ENCODE peak calls at places on chromosome 6, in eight cellular contexts. One of them, this sample, is unnamed.

GRCh38 chr6:74369556-74369993 is 673.6 kb downstream of the CD109 start:
- DNase-seq in sciatic nerve: no peak
- DNase-seq in A549: no peak
- DNase-seq in stimulated activated CD4-positive, alpha-beta T cell treated with anti-CD3 and anti-CD28 coated beads, Interleukin-1b, Interleukin-23, amount 100 ng/mL, for 24 hours: no peak
- DNase-seq in AG04449: peak
- DNase-seq in adrenal gland: no peak
- DNase-seq in cardiac muscle cell: peak
- DNase-seq in cerebellar cortex: no peak
- DNase-seq in this sample: no peak

GRCh38 chr6:127879685-127880084 is 21.2 kb downstream of the THEMIS start:
- DNase-seq in sciatic nerve: peak
- DNase-seq in A549: no peak
- DNase-seq in stimulated activated CD4-positive, alpha-beta T cell treated with anti-CD3 and anti-CD28 coated beads, Interleukin-1b, Interleukin-23, amount 100 ng/mL, for 24 hours: no peak
- DNase-seq in AG04449: no peak
- DNase-seq in adrenal gland: no peak
- DNase-seq in cardiac muscle cell: peak
- DNase-seq in cerebellar cortex: no peak
- DNase-seq in this sample: peak

GRCh38 chr6:111159628-111160027 is 72.3 kb downstream of the SLC16A10 start:
- DNase-seq in sciatic nerve: no peak
- DNase-seq in A549: no peak
- DNase-seq in stimulated activated CD4-positive, alpha-beta T cell treated with anti-CD3 and anti-CD28 coated beads, Interleukin-1b, Interleukin-23, amount 100 ng/mL, for 24 hours: no peak
- DNase-seq in AG04449: no peak
- DNase-seq in adrenal gland: no peak
- DNase-seq in cardiac muscle cell: no peak
- DNase-seq in cerebellar cortex: no peak
- DNase-seq in this sample: no peak

GRCh38 chr6:141164042-141164748 is 968.5 kb upstream of the GJE1 start:
- DNase-seq in sciatic nerve: no peak
- DNase-seq in A549: no peak
- DNase-seq in stimulated activated CD4-positive, alpha-beta T cell treated with anti-CD3 and anti-CD28 coated beads, Interleukin-1b, Interleukin-23, amount 100 ng/mL, for 24 hours: no peak
- DNase-seq in AG04449: no peak
- DNase-seq in adrenal gland: no peak
- DNase-seq in cardiac muscle cell: peak
- DNase-seq in cerebellar cortex: no peak
- DNase-seq in this sample: no peak

GRCh38 chr6:155448823-155449789 is 6.5 kb downstream of the NOX3 start:
- DNase-seq in sciatic nerve: no peak
- DNase-seq in A549: no peak
- DNase-seq in stimulated activated CD4-positive, alpha-beta T cell treated with anti-CD3 and anti-CD28 coated beads, Interleukin-1b, Interleukin-23, amount 100 ng/mL, for 24 hours: no peak
- DNase-seq in AG04449: no peak
- DNase-seq in adrenal gland: peak
- DNase-seq in cardiac muscle cell: no peak
- DNase-seq in cerebellar cortex: no peak
- DNase-seq in this sample: no peak

GRCh38 chr6:317452-318144 is 25.3 kb downstream of the DUSP22 start:
- DNase-seq in sciatic nerve: peak
- DNase-seq in A549: no peak
- DNase-seq in stimulated activated CD4-positive, alpha-beta T cell treated with anti-CD3 and anti-CD28 coated beads, Interleukin-1b, Interleukin-23, amount 100 ng/mL, for 24 hours: no peak
- DNase-seq in AG04449: no peak
- DNase-seq in adrenal gland: no peak
- DNase-seq in cardiac muscle cell: no peak
- DNase-seq in cerebellar cortex: no peak
- DNase-seq in this sample: no peak

GRCh38 chr6:143100429-143100828 is 39.7 kb downstream of the AIG1 start:
- DNase-seq in sciatic nerve: no peak
- DNase-seq in A549: no peak
- DNase-seq in stimulated activated CD4-positive, alpha-beta T cell treated with anti-CD3 and anti-CD28 coated beads, Interleukin-1b, Interleukin-23, amount 100 ng/mL, for 24 hours: no peak
- DNase-seq in AG04449: no peak
- DNase-seq in adrenal gland: no peak
- DNase-seq in cardiac muscle cell: no peak
- DNase-seq in cerebellar cortex: no peak
- DNase-seq in this sample: no peak

GRCh38 chr6:69795469-69796080 is 1.2 kb downstream of the LMBRD1 start:
- DNase-seq in sciatic nerve: no peak
- DNase-seq in A549: no peak
- DNase-seq in stimulated activated CD4-positive, alpha-beta T cell treated with anti-CD3 and anti-CD28 coated beads, Interleukin-1b, Interleukin-23, amount 100 ng/mL, for 24 hours: no peak
- DNase-seq in AG04449: no peak
- DNase-seq in adrenal gland: no peak
- DNase-seq in cardiac muscle cell: peak
- DNase-seq in cerebellar cortex: peak
- DNase-seq in this sample: peak

GRCh38 chr6:83872386-83873118 is 13.1 kb downstream of the CYB5R4 start:
- DNase-seq in sciatic nerve: no peak
- DNase-seq in A549: no peak
- DNase-seq in stimulated activated CD4-positive, alpha-beta T cell treated with anti-CD3 and anti-CD28 coated beads, Interleukin-1b, Interleukin-23, amount 100 ng/mL, for 24 hours: no peak
- DNase-seq in AG04449: no peak
- DNase-seq in adrenal gland: no peak
- DNase-seq in cardiac muscle cell: peak
- DNase-seq in cerebellar cortex: peak
- DNase-seq in this sample: no peak

GRCh38 chr6:1136415-1136774 is 175.5 kb upstream of the FOXQ1 start:
- DNase-seq in sciatic nerve: no peak
- DNase-seq in A549: no peak
- DNase-seq in stimulated activated CD4-positive, alpha-beta T cell treated with anti-CD3 and anti-CD28 coated beads, Interleukin-1b, Interleukin-23, amount 100 ng/mL, for 24 hours: no peak
- DNase-seq in AG04449: peak
- DNase-seq in adrenal gland: no peak
- DNase-seq in cardiac muscle cell: peak
- DNase-seq in cerebellar cortex: peak
- DNase-seq in this sample: peak

GRCh38 chr6:25006565-25007001 is 70.8 kb upstream of the RIPOR2 start:
- DNase-seq in sciatic nerve: no peak
- DNase-seq in A549: no peak
- DNase-seq in stimulated activated CD4-positive, alpha-beta T cell treated with anti-CD3 and anti-CD28 coated beads, Interleukin-1b, Interleukin-23, amount 100 ng/mL, for 24 hours: no peak
- DNase-seq in AG04449: no peak
- DNase-seq in adrenal gland: peak
- DNase-seq in cardiac muscle cell: peak
- DNase-seq in cerebellar cortex: no peak
- DNase-seq in this sample: no peak

GRCh38 chr6:73455865-73456629 is 4.0 kb upstream of the CGAS start:
- DNase-seq in sciatic nerve: no peak
- DNase-seq in A549: no peak
- DNase-seq in stimulated activated CD4-positive, alpha-beta T cell treated with anti-CD3 and anti-CD28 coated beads, Interleukin-1b, Interleukin-23, amount 100 ng/mL, for 24 hours: no peak
- DNase-seq in AG04449: no peak
- DNase-seq in adrenal gland: no peak
- DNase-seq in cardiac muscle cell: peak
- DNase-seq in cerebellar cortex: no peak
- DNase-seq in this sample: no peak

GRCh38 chr6:70282906-70283461 is 19.9 kb downstream of the COL9A1 start:
- DNase-seq in sciatic nerve: no peak
- DNase-seq in A549: no peak
- DNase-seq in stimulated activated CD4-positive, alpha-beta T cell treated with anti-CD3 and anti-CD28 coated beads, Interleukin-1b, Interleukin-23, amount 100 ng/mL, for 24 hours: no peak
- DNase-seq in AG04449: no peak
- DNase-seq in adrenal gland: no peak
- DNase-seq in cardiac muscle cell: no peak
- DNase-seq in cerebellar cortex: no peak
- DNase-seq in this sample: peak

GRCh38 chr6:3385660-3386151 is 71.1 kb downstream of the SLC22A23 start:
- DNase-seq in sciatic nerve: no peak
- DNase-seq in A549: no peak
- DNase-seq in stimulated activated CD4-positive, alpha-beta T cell treated with anti-CD3 and anti-CD28 coated beads, Interleukin-1b, Interleukin-23, amount 100 ng/mL, for 24 hours: no peak
- DNase-seq in AG04449: no peak
- DNase-seq in adrenal gland: no peak
- DNase-seq in cardiac muscle cell: no peak
- DNase-seq in cerebellar cortex: peak
- DNase-seq in this sample: no peak

GRCh38 chr6:138424004-138424904 is 20.2 kb downstream of the HEBP2 start:
- DNase-seq in sciatic nerve: no peak
- DNase-seq in A549: no peak
- DNase-seq in stimulated activated CD4-positive, alpha-beta T cell treated with anti-CD3 and anti-CD28 coated beads, Interleukin-1b, Interleukin-23, amount 100 ng/mL, for 24 hours: no peak
- DNase-seq in AG04449: no peak
- DNase-seq in adrenal gland: no peak
- DNase-seq in cardiac muscle cell: no peak
- DNase-seq in cerebellar cortex: no peak
- DNase-seq in this sample: no peak

GRCh38 chr6:117399924-117400323 is 25.8 kb downstream of the ROS1 start:
- DNase-seq in sciatic nerve: no peak
- DNase-seq in A549: peak
- DNase-seq in stimulated activated CD4-positive, alpha-beta T cell treated with anti-CD3 and anti-CD28 coated beads, Interleukin-1b, Interleukin-23, amount 100 ng/mL, for 24 hours: no peak
- DNase-seq in AG04449: no peak
- DNase-seq in adrenal gland: no peak
- DNase-seq in cardiac muscle cell: peak
- DNase-seq in cerebellar cortex: peak
- DNase-seq in this sample: peak

GRCh38 chr6:169692516-169692915 is 9.3 kb downstream of the WDR27 start:
- DNase-seq in sciatic nerve: no peak
- DNase-seq in A549: no peak
- DNase-seq in stimulated activated CD4-positive, alpha-beta T cell treated with anti-CD3 and anti-CD28 coated beads, Interleukin-1b, Interleukin-23, amount 100 ng/mL, for 24 hours: no peak
- DNase-seq in AG04449: no peak
- DNase-seq in adrenal gland: no peak
- DNase-seq in cardiac muscle cell: peak
- DNase-seq in cerebellar cortex: no peak
- DNase-seq in this sample: no peak

GRCh38 chr6:109498049-109498448 is 15.0 kb upstream of the ZBTB24 start:
- DNase-seq in sciatic nerve: no peak
- DNase-seq in A549: no peak
- DNase-seq in stimulated activated CD4-positive, alpha-beta T cell treated with anti-CD3 and anti-CD28 coated beads, Interleukin-1b, Interleukin-23, amount 100 ng/mL, for 24 hours: no peak
- DNase-seq in AG04449: no peak
- DNase-seq in adrenal gland: no peak
- DNase-seq in cardiac muscle cell: no peak
- DNase-seq in cerebellar cortex: no peak
- DNase-seq in this sample: no peak

GRCh38 chr6:36823421-36824096 is 15.7 kb downstream of the CPNE5 start:
- DNase-seq in sciatic nerve: no peak
- DNase-seq in A549: no peak
- DNase-seq in stimulated activated CD4-positive, alpha-beta T cell treated with anti-CD3 and anti-CD28 coated beads, Interleukin-1b, Interleukin-23, amount 100 ng/mL, for 24 hours: no peak
- DNase-seq in AG04449: no peak
- DNase-seq in adrenal gland: no peak
- DNase-seq in cardiac muscle cell: no peak
- DNase-seq in cerebellar cortex: no peak
- DNase-seq in this sample: no peak

GRCh38 chr6:20744911-20745557 is 210.8 kb downstream of the CDKAL1 start:
- DNase-seq in sciatic nerve: no peak
- DNase-seq in A549: no peak
- DNase-seq in stimulated activated CD4-positive, alpha-beta T cell treated with anti-CD3 and anti-CD28 coated beads, Interleukin-1b, Interleukin-23, amount 100 ng/mL, for 24 hours: no peak
- DNase-seq in AG04449: no peak
- DNase-seq in adrenal gland: no peak
- DNase-seq in cardiac muscle cell: no peak
- DNase-seq in cerebellar cortex: no peak
- DNase-seq in this sample: no peak

GRCh38 chr6:13859871-13860555 is 45.7 kb upstream of the MCUR1 start:
- DNase-seq in sciatic nerve: no peak
- DNase-seq in A549: no peak
- DNase-seq in stimulated activated CD4-positive, alpha-beta T cell treated with anti-CD3 and anti-CD28 coated beads, Interleukin-1b, Interleukin-23, amount 100 ng/mL, for 24 hours: no peak
- DNase-seq in AG04449: no peak
- DNase-seq in adrenal gland: no peak
- DNase-seq in cardiac muscle cell: no peak
- DNase-seq in cerebellar cortex: no peak
- DNase-seq in this sample: no peak

GRCh38 chr6:89432875-89433636 is at the start of gene ANKRD6:
- DNase-seq in sciatic nerve: peak
- DNase-seq in A549: peak
- DNase-seq in stimulated activated CD4-positive, alpha-beta T cell treated with anti-CD3 and anti-CD28 coated beads, Interleukin-1b, Interleukin-23, amount 100 ng/mL, for 24 hours: peak
- DNase-seq in AG04449: no peak
- DNase-seq in adrenal gland: peak
- DNase-seq in cardiac muscle cell: peak
- DNase-seq in cerebellar cortex: peak
- DNase-seq in this sample: peak

GRCh38 chr6:28312939-28313338 is 23.0 kb downstream of the ZSCAN31 start:
- DNase-seq in sciatic nerve: no peak
- DNase-seq in A549: no peak
- DNase-seq in stimulated activated CD4-positive, alpha-beta T cell treated with anti-CD3 and anti-CD28 coated beads, Interleukin-1b, Interleukin-23, amount 100 ng/mL, for 24 hours: no peak
- DNase-seq in AG04449: no peak
- DNase-seq in adrenal gland: no peak
- DNase-seq in cardiac muscle cell: no peak
- DNase-seq in cerebellar cortex: no peak
- DNase-seq in this sample: no peak

GRCh38 chr6:47307362-47308222 is 2.1 kb downstream of the TNFRSF21 start:
- DNase-seq in sciatic nerve: no peak
- DNase-seq in A549: no peak
- DNase-seq in stimulated activated CD4-positive, alpha-beta T cell treated with anti-CD3 and anti-CD28 coated beads, Interleukin-1b, Interleukin-23, amount 100 ng/mL, for 24 hours: no peak
- DNase-seq in AG04449: no peak
- DNase-seq in adrenal gland: no peak
- DNase-seq in cardiac muscle cell: no peak
- DNase-seq in cerebellar cortex: no peak
- DNase-seq in this sample: peak

GRCh38 chr6:35552285-35552917 is 39.7 kb upstream of the TULP1 start:
- DNase-seq in sciatic nerve: no peak
- DNase-seq in A549: peak
- DNase-seq in stimulated activated CD4-positive, alpha-beta T cell treated with anti-CD3 and anti-CD28 coated beads, Interleukin-1b, Interleukin-23, amount 100 ng/mL, for 24 hours: no peak
- DNase-seq in AG04449: no peak
- DNase-seq in adrenal gland: no peak
- DNase-seq in cardiac muscle cell: peak
- DNase-seq in cerebellar cortex: peak
- DNase-seq in this sample: peak